ENCODE peak calls at places on chromosome 2, in five cellular contexts. C is CD8-positive, alpha-beta T cell; S is MM.1S; W is fibroblast of lung; H is CD8-positive, alpha-beta memory T cell. X is an unnamed sample.

GRCh38 chr2:113061896-113062770 is 3.1 kb downstream of the IL36RN start:
- DNase-seq in C (no peak), S (no peak), W (no peak), H (no peak), X (no peak)

GRCh38 chr2:173749315-173749714 is 215.9 kb downstream of the SP3 start:
- DNase-seq in C (no peak), S (no peak), W (peak), H (no peak), X (no peak)

GRCh38 chr2:10414000-10414451 is 34.1 kb downstream of the ODC1 start:
- DNase-seq in C (no peak), S (no peak), W (no peak), H (no peak), X (peak)

GRCh38 chr2:12805032-12805431 is 88.3 kb downstream of the TRIB2 start:
- DNase-seq in C (no peak), S (no peak), W (no peak), H (no peak), X (no peak)

GRCh38 chr2:121297217-121297830 is 12.3 kb upstream of the TFCP2L1 start:
- DNase-seq in C (no peak), S (no peak), W (peak), H (no peak), X (no peak)

GRCh38 chr2:46643951-46644350 is 164.6 kb downstream of the TMEM247 start:
- DNase-seq in C (no peak), S (peak), W (no peak), H (no peak), X (no peak)

GRCh38 chr2:104844813-104845551 is 8.9 kb upstream of the POU3F3 start:
- DNase-seq in C (no peak), S (no peak), W (no peak), H (no peak), X (no peak)

GRCh38 chr2:208306291-208306690 is 40.2 kb downstream of the PIKFYVE start:
- DNase-seq in C (no peak), S (no peak), W (peak), H (no peak), X (no peak)

GRCh38 chr2:240848900-240849680 is 19.5 kb upstream of the AGXT start:
- DNase-seq in C (no peak), S (no peak), W (no peak), H (no peak), X (no peak)

GRCh38 chr2:78408795-78409118 is 616.7 kb upstream of the REG3G start:
- DNase-seq in C (no peak), S (no peak), W (no peak), H (no peak), X (no peak)

DNA sequence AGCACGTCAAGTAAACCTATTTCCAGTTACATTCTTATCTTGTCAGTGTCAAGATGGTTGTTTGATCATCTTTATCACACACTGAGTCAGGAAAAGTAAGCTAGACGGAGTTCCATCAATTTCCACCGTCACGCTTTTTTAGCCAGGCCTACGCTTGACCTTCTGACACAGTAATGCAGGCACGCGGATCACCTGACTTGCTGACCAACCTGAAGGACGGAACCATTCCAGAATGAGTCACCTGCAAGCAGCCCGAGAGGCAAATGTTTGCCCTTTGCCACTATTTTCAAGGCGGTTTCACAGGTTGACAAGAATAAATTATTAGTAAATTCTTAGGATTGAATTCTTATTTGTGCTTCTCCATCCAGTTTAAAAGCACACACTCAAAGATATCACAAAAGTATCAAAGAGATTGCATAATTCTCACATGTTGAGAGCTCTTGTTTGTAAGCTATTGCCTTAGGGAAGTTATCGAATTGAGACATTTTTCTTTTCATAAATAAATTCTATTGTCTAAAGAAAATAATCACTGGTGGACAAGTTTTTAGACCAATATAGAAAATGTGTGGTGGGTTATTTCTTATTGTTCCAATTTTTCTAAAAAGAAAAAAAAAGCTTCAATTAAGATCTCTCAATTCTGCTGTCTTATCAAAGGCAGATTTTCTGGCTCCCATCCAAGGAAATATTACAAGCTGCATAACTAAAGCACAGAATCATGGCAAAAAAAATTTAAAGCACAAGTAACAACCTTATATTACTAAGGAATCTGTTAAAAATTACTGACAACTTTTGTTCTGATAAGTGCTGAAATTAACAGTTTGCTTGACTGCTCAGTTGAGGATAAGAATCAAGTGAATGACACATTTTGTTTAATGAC is 31.9 kb downstream of the UXS1 start:
- DNase-seq in C (no peak), S (no peak), W (peak), H (no peak), X (no peak)
- H3K4me3 ChIP-seq in C (no peak), S (no peak), W (no peak), H (no peak), X (no peak)

DNA sequence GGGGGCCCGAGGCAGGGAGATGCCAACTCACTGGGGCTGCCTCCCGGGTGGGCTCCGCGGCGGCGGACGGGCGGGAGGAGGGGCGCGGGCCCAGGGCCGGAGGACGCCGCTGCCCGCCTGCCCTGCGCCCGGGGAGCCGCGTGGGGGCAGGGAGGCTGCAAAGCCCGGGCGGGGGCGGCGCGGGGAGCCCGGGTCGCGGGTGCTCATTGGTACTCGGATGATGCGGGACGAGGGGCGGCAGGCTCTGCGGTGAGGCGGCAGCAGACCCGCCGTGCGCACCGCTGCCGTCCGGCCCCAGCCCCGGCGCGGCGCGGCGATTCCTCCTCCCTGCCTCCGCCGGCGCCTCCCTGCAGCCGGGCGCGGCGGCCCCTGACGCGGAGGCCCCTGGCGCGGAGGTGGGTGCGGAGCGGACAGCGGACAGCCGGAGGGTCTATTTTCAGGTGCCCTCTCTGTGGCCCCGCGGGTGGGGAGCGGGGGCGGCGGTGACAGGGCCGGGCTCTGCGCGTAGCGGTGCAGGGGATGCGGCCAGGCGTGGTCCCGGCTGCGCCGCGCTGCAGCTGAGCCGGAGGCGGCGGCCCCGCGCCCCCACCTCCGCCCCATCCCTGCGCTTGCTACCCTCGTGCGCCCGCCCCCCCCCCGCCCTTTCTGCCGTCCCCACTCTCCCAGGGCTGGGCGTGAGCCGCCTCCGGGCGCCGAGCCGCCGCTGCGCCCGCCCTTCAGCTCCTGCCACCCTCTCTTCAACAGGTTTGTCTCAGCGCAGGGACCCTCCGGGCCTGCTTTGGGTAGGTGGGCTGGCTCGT is 599 bp downstream of the SPTBN1 start:
- DNase-seq in C (no peak), S (peak), W (peak), H (no peak), X (peak)
- H3K4me3 ChIP-seq in C (peak), S (peak), W (peak), H (peak), X (peak)

GRCh38 chr2:73971722-73972121 is 13.0 kb upstream of the TET3 start:
- DNase-seq in C (no peak), S (no peak), W (no peak), H (no peak), X (no peak)

GRCh38 chr2:73969356-73969755 is 15.4 kb upstream of the TET3 start:
- DNase-seq in C (no peak), S (no peak), W (no peak), H (no peak), X (no peak)

GRCh38 chr2:73972846-73973245 is 11.9 kb upstream of the TET3 start:
- DNase-seq in C (no peak), S (no peak), W (no peak), H (no peak), X (no peak)

GRCh38 chr2:73970268-73970803 is 14.4 kb upstream of the TET3 start:
- DNase-seq in C (no peak), S (no peak), W (no peak), H (no peak), X (no peak)

GRCh38 chr2:73970850-73971471 is 13.7 kb upstream of the TET3 start:
- DNase-seq in C (peak), S (peak), W (peak), H (peak), X (peak)
- H3K4me3 ChIP-seq in C (peak), S (peak), W (no peak), H (peak), X (no peak)

GRCh38 chr2:74300506-74300905 is 42.7 kb downstream of the SLC4A5 start:
- DNase-seq in C (no peak), S (no peak), W (no peak), H (no peak), X (no peak)

GRCh38 chr2:74301262-74301661 is 42.0 kb downstream of the SLC4A5 start:
- DNase-seq in C (no peak), S (no peak), W (no peak), H (no peak), X (no peak)

GRCh38 chr2:74297391-74297790 is 45.8 kb downstream of the SLC4A5 start:
- DNase-seq in C (no peak), S (no peak), W (no peak), H (no peak), X (no peak)

GRCh38 chr2:74293191-74294065 is 49.8 kb downstream of the SLC4A5 start:
- DNase-seq in C (no peak), S (no peak), W (no peak), H (no peak), X (peak)

GRCh38 chr2:74297950-74298349 is 45.3 kb downstream of the SLC4A5 start:
- DNase-seq in C (no peak), S (no peak), W (no peak), H (no peak), X (no peak)
- H3K4me3 ChIP-seq in C (no peak), S (no peak), W (no peak), H (no peak), X (no peak)

GRCh38 chr2:70084973-70085710 is 2.1 kb upstream of the PCBP1 start:
- DNase-seq in C (peak), S (peak), W (no peak), H (peak), X (no peak)
- H3K4me3 ChIP-seq in C (peak), S (peak), W (no peak), H (peak), X (no peak)

GRCh38 chr2:34646901-34647300 is 1047.8 kb upstream of the FAM98A start:
- DNase-seq in C (no peak), S (no peak), W (no peak), H (no peak), X (no peak)
- H3K4me3 ChIP-seq in C (no peak), S (no peak), W (no peak), H (no peak), X (no peak)

GRCh38 chr2:210660-211059 is 53.2 kb downstream of the SH3YL1 start:
- DNase-seq in C (no peak), S (no peak), W (no peak), H (no peak), X (no peak)
- H3K4me3 ChIP-seq in C (no peak), S (no peak), W (no peak), H (no peak), X (no peak)

GRCh38 chr2:96258393-96259022 is 7.3 kb downstream of the TMEM127 start:
- DNase-seq in C (no peak), S (no peak), W (peak), H (no peak), X (no peak)
- H3K4me3 ChIP-seq in C (no peak), S (no peak), W (no peak), H (no peak), X (no peak)

DNA sequence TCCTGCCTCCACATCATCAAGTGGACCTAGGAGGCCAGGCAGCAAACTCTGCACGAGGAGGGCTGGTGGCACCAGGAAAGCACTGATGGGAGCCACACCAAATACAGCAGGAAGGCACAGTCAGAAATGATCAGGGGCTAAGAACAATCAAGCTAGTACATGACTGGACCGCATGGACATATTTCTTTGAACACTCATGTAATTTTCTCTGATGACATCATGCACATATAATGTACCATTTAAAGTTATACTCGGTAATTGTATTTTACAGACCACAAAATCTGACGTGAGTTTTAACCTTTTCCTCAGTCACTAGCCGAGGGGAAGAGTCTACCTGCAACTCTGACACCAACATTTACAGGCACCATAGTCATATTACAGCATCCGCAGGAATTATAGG is 76.7 kb downstream of the XDH start:
- DNase-seq in C (no peak), S (no peak), W (peak), H (no peak), X (no peak)
- H3K4me3 ChIP-seq in C (no peak), S (no peak), W (no peak), H (no peak), X (no peak)